ENCODE peak calls at places on chromosomes 12 and 14, in seven cellular contexts. J is EL; U is astrocyte of the hippocampus; F is activated CD4-positive, alpha-beta T cell treated with anti-CD3 and anti-CD28 coated beads, Interleukin-2, amount 50 U/mL, for 4 hours; D is GM23338; S is NCI-H1048; V is mucosa of descending colon. A is an unnamed sample.
A peak's percentile ranks its signal among the peaks of the same experiment; 100 is the strongest.

GRCh38 chr12:92543359-92543758 is 159.4 kb upstream of the PLEKHG7 start:
- DNase-seq in J (no peak), U (no peak), F (no peak), D (no peak), S (peak; percentile 4), V (peak; percentile 83), A (no peak)

GRCh38 chr12:57739387-57739786 is 845 bp upstream of the AGAP2 start:
- DNase-seq in J (no peak), U (no peak), F (no peak), D (no peak), S (no peak), V (no peak), A (no peak)

GRCh38 chr14:88535149-88535548 is 19.7 kb downstream of the PTPN21 start:
- DNase-seq in J (no peak), U (no peak), F (no peak), D (peak; percentile 57), S (no peak), V (peak; percentile 78), A (peak; percentile 33)

GRCh38 chr14:102525213-102526143 is 15.9 kb upstream of the ANKRD9 start:
- DNase-seq in J (peak; percentile 73), U (peak; percentile 64), F (no peak), D (no peak), S (no peak), V (peak; percentile 65), A (peak; percentile 10)

GRCh38 chr14:67766035-67766680 is 50.2 kb downstream of the ZFYVE26 start:
- DNase-seq in J (no peak), U (no peak), F (no peak), D (no peak), S (no peak), V (no peak), A (no peak)

GRCh38 chr14:33943484-33943883 is 7.4 kb downstream of the EGLN3 start:
- DNase-seq in J (no peak), U (no peak), F (no peak), D (no peak), S (no peak), V (peak; percentile 38), A (no peak)

GRCh38 chr12:6632026-6632978 is 3.5 kb downstream of the LPAR5 start:
- DNase-seq in J (peak; percentile 37), U (no peak), F (peak; percentile 34), D (no peak), S (no peak), V (peak; percentile 56), A (no peak)

GRCh38 chr12:83843531-83843930 is 1069.1 kb downstream of the SLC6A15 start:
- DNase-seq in J (peak; percentile 6), U (no peak), F (no peak), D (no peak), S (no peak), V (no peak), A (no peak)

GRCh38 chr12:24854017-24854416 is 94.9 kb downstream of the BCAT1 start:
- DNase-seq in J (no peak), U (no peak), F (no peak), D (no peak), S (no peak), V (no peak), A (no peak)

GRCh38 chr12:129871991-129872969 is 31.5 kb downstream of the TMEM132D start:
- DNase-seq in J (no peak), U (no peak), F (no peak), D (peak; percentile 53), S (no peak), V (no peak), A (peak; percentile 28)

GRCh38 chr12:59736786-59737185 is 141.0 kb downstream of the SLC16A7 start:
- DNase-seq in J (peak; percentile 93), U (peak; percentile 70), F (no peak), D (no peak), S (no peak), V (no peak), A (no peak)

GRCh38 chr14:65164068-65164824 is 61.9 kb upstream of the MAX start:
- DNase-seq in J (peak; percentile 56), U (peak; percentile 72), F (peak; percentile 23), D (peak; percentile 68), S (no peak), V (peak; percentile 66), A (peak; percentile 44)

GRCh38 chr14:75876526-75876925 is 105.3 kb downstream of the TGFB3 start:
- DNase-seq in J (no peak), U (peak; percentile 60), F (no peak), D (no peak), S (no peak), V (no peak), A (no peak)

GRCh38 chr14:98408024-98408555 is 863.9 kb downstream of the BCL11B start:
- DNase-seq in J (no peak), U (no peak), F (no peak), D (no peak), S (no peak), V (no peak), A (no peak)

GRCh38 chr12:44875954-44876553 is at the start of gene NELL2:
- DNase-seq in J (peak; percentile 34), U (peak; percentile 42), F (peak; percentile 66), D (peak; percentile 91), S (no peak), V (peak; percentile 61), A (peak; percentile 93)

GRCh38 chr12:50820177-50820576 is 22.5 kb upstream of the TMPRSS12 start:
- DNase-seq in J (no peak), U (no peak), F (no peak), D (no peak), S (no peak), V (no peak), A (no peak)

GRCh38 chr12:53564941-53565340 is 57.7 kb upstream of the NPFF start:
- DNase-seq in J (no peak), U (no peak), F (no peak), D (no peak), S (no peak), V (no peak), A (no peak)

GRCh38 chr14:89025581-89026236 is 201.3 kb downstream of the TTC8 start:
- DNase-seq in J (peak; percentile 23), U (no peak), F (no peak), D (no peak), S (no peak), V (no peak), A (no peak)

GRCh38 chr14:37262649-37263048 is 64.9 kb downstream of the MIPOL1 start:
- DNase-seq in J (no peak), U (no peak), F (no peak), D (peak; percentile 16), S (no peak), V (no peak), A (peak; percentile 4)

GRCh38 chr14:34722723-34723545 is 8.5 kb upstream of the CFL2 start:
- DNase-seq in J (peak; percentile 76), U (peak; percentile 73), F (peak; percentile 22), D (peak; percentile 69), S (peak; percentile 11), V (peak; percentile 69), A (peak; percentile 75)

GRCh38 chr12:118015306-118015705 is 1.2 kb upstream of the RFC5 start:
- DNase-seq in J (no peak), U (no peak), F (no peak), D (no peak), S (no peak), V (no peak), A (no peak)

GRCh38 chr14:71595441-71595840 is 336.8 kb upstream of the RGS6 start:
- DNase-seq in J (no peak), U (no peak), F (no peak), D (no peak), S (no peak), V (no peak), A (no peak)

GRCh38 chr14:31269599-31270195 is 62.1 kb upstream of the HECTD1 start:
- DNase-seq in J (peak; percentile 18), U (no peak), F (no peak), D (no peak), S (no peak), V (no peak), A (no peak)

GRCh38 chr14:95609398-95609990 is 74.6 kb downstream of the GLRX5 start:
- DNase-seq in J (peak; percentile 39), U (peak; percentile 41), F (no peak), D (peak; percentile 89), S (no peak), V (peak; percentile 28), A (peak; percentile 66)

GRCh38 chr14:69493791-69494190 is 9.3 kb downstream of the PLEKHD1 start:
- DNase-seq in J (no peak), U (no peak), F (no peak), D (no peak), S (no peak), V (no peak), A (no peak)

GRCh38 chr14:106848330-106849121 is 1322.1 kb downstream of the TMEM121 start:
- DNase-seq in J (no peak), U (no peak), F (no peak), D (no peak), S (no peak), V (peak; percentile 40), A (no peak)

GRCh38 chr12:102965281-102966155 is 8.0 kb downstream of the ASCL1 start:
- DNase-seq in J (no peak), U (no peak), F (no peak), D (peak; percentile 68), S (no peak), V (no peak), A (peak; percentile 32)

GRCh38 chr14:103220134-103220981 is 97.1 kb downstream of the TNFAIP2 start:
- DNase-seq in J (no peak), U (peak; percentile 13), F (no peak), D (peak; percentile 60), S (no peak), V (no peak), A (peak; percentile 65)

GRCh38 chr12:47686645-47687240 is 19.1 kb downstream of the RPAP3 start:
- DNase-seq in J (peak; percentile 43), U (peak; percentile 62), F (no peak), D (peak; percentile 49), S (no peak), V (no peak), A (peak; percentile 42)

GRCh38 chr12:104823985-104824441 is 134.1 kb downstream of the SLC41A2 start:
- DNase-seq in J (no peak), U (no peak), F (no peak), D (no peak), S (no peak), V (no peak), A (no peak)

GRCh38 chr12:132736913-132737312 is 24.7 kb downstream of the ANKLE2 start:
- DNase-seq in J (no peak), U (no peak), F (no peak), D (no peak), S (no peak), V (no peak), A (no peak)

GRCh38 chr12:3336606-3337311 is 154.2 kb upstream of the PRMT8 start:
- DNase-seq in J (no peak), U (peak; percentile 89), F (no peak), D (no peak), S (no peak), V (no peak), A (no peak)